ENCODE peak calls at places on chromosomes 3 and 15, in eight cellular contexts. F, C, Z, O, A, S, E and P are unnamed samples.

GRCh38 chr3:134463676-134464611 is 21.8 kb downstream of the ANAPC13 start:
- DNase-seq in S (no peak), E (no peak), A (no peak), Z (peak), O (no peak), C (peak), F (no peak), P (peak)

GRCh38 chr3:126349071-126349470 is 8.1 kb downstream of the KLF15 start:
- DNase-seq in C (no peak), F (no peak), E (peak), S (no peak), O (no peak), Z (no peak), A (no peak), P (no peak)

GRCh38 chr3:9653565-9654248 is 4.4 kb downstream of the MTMR14 start:
- DNase-seq in F (no peak), C (no peak), S (peak), O (no peak), Z (no peak), A (no peak), E (no peak), P (no peak)

GRCh38 chr3:13657660-13658435 is 108.9 kb downstream of the FBLN2 start:
- DNase-seq in Z (peak), A (no peak), S (peak), C (peak), O (peak), E (peak), F (peak), P (peak)

GRCh38 chr3:15120986-15121385 is 22.0 kb upstream of the RBSN start:
- DNase-seq in C (no peak), O (no peak), S (no peak), Z (no peak), A (peak), F (no peak), E (no peak), P (no peak)

GRCh38 chr3:66931699-66932098 is 66.4 kb upstream of the KBTBD8 start:
- DNase-seq in O (no peak), E (no peak), A (no peak), C (no peak), Z (no peak), S (no peak), F (no peak), P (no peak)

GRCh38 chr3:26915208-26915607 is 292.6 kb downstream of the LRRC3B start:
- DNase-seq in S (peak), O (no peak), E (no peak), A (no peak), F (no peak), C (no peak), Z (no peak), P (no peak)

GRCh38 chr3:124919756-124920155 is 14.8 kb downstream of the MUC13 start:
- DNase-seq in E (no peak), S (no peak), O (no peak), C (no peak), F (no peak), A (no peak), Z (peak), P (no peak)

GRCh38 chr15:39156636-39157255 is 424.1 kb upstream of the THBS1 start:
- DNase-seq in S (no peak), E (no peak), A (no peak), F (no peak), O (no peak), Z (no peak), C (no peak), P (no peak)